ENCODE peak calls at places on chromosomes 7 and 10, in nine cellular contexts. P is prostate gland, E is uterus, U is endodermal cell, Y is GM23338, M is right lobe of liver, X is BE2C, D is GM12878, I is spleen. Z is an unnamed sample.

GRCh38 chr7:18123508-18124239 is 96.0 kb upstream of the PRPS1L1 start:
- DNase-seq in P (no peak), E (no peak), U (no peak), Y (no peak), M (no peak), X (no peak), D (no peak), I (no peak), Z (no peak)

GRCh38 chr10:16967866-16968721 is 150.9 kb upstream of the RSU1 start:
- DNase-seq in P (no peak), E (no peak), U (peak; percentile 76), Y (peak; percentile 68), M (no peak), X (no peak), D (no peak), I (no peak), Z (peak; percentile 87)

GRCh38 chr10:129332476-129332875 is 134.6 kb upstream of the MGMT start:
- DNase-seq in P (no peak), E (no peak), U (peak; percentile 89), Y (peak; percentile 90), M (no peak), X (peak; percentile 54), D (no peak), I (no peak), Z (no peak)

GRCh38 chr10:119501690-119502089 is 40.8 kb downstream of the RGS10 start:
- DNase-seq in P (no peak), E (no peak), U (no peak), Y (no peak), M (no peak), X (no peak), D (no peak), I (peak; percentile 30), Z (no peak)

GRCh38 chr10:77531441-77532001 is 106.1 kb downstream of the KCNMA1 start:
- DNase-seq in P (no peak), E (no peak), U (no peak), Y (no peak), M (peak; percentile 54), X (peak; percentile 66), D (no peak), I (no peak), Z (peak; percentile 79)

GRCh38 chr10:79023489-79024162 is 45.1 kb upstream of the ZMIZ1 start:
- DNase-seq in P (no peak), E (peak; percentile 55), U (peak; percentile 32), Y (no peak), M (peak; percentile 84), X (no peak), D (no peak), I (peak; percentile 39), Z (no peak)

GRCh38 chr7:30430300-30430699 is 48.3 kb downstream of the NOD1 start:
- DNase-seq in P (peak; percentile 45), E (no peak), U (no peak), Y (no peak), M (no peak), X (no peak), D (no peak), I (no peak), Z (no peak)

GRCh38 chr10:87068281-87068680 is 26.4 kb downstream of the GLUD1 start:
- DNase-seq in P (no peak), E (no peak), U (no peak), Y (no peak), M (no peak), X (no peak), D (no peak), I (no peak), Z (no peak)

GRCh38 chr10:101616415-101617101 is 28.4 kb downstream of the DPCD start:
- DNase-seq in P (no peak), E (no peak), U (peak; percentile 52), Y (peak; percentile 29), M (no peak), X (peak; percentile 69), D (no peak), I (peak; percentile 41), Z (no peak)

GRCh38 chr10:101618871-101619270 is 30.8 kb downstream of the DPCD start:
- DNase-seq in P (no peak), E (no peak), U (no peak), Y (no peak), M (no peak), X (no peak), D (no peak), I (peak; percentile 25), Z (no peak)

GRCh38 chr10:101615760-101616116 is 27.6 kb downstream of the DPCD start:
- DNase-seq in P (no peak), E (no peak), U (no peak), Y (no peak), M (no peak), X (no peak), D (no peak), I (peak; percentile 29), Z (no peak)

GRCh38 chr10:101617824-101618568 is 29.9 kb downstream of the DPCD start:
- DNase-seq in P (no peak), E (no peak), U (no peak), Y (no peak), M (no peak), X (no peak), D (no peak), I (peak; percentile 48), Z (no peak)

DNA sequence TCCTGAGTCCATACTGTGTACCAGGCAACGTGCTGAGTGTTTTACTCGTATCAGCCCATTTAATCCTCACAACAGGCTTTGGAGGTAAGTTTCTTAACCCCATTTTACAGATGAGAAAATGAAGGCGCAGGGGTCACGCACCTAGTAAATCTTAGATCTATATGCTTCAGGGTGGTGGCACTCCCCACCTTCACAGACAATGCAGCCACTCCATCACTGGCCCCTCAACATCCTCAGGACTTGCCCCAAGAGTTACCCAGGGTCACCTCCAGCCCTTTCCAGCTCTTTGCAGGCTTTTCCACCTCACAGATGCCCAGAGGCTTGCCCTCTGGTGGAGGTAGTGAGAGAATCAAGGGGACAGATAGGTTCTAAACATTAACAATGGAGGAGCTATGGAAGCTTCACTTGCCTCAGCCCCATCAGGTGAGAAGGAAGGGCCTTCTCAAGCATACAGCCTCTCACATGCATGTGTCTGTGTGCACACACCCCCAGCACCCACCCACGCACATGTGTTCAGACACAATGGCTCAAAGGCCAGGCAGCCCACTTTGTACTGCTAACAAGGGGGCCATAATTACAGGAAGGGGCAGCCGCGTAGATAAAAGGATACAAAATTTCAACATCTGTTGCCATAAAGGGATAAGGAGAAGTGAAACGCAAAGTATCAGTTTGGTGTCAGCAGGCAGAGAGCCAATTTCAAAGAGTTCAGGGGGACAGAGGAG is 29.1 kb downstream of the DPCD start:
- DNase-seq in P (no peak), E (no peak), U (peak; percentile 77), Y (peak; percentile 49), M (no peak), X (no peak), D (peak; percentile 33), I (peak; percentile 55), Z (no peak)
- H3K4me3 ChIP-seq in P (no peak overlapping the region), E (no peak overlapping the region), U (no peak overlapping the region), Y (no peak overlapping the region), M (no peak overlapping the region), X (no peak overlapping the region), D (no peak overlapping the region), I (no peak overlapping the region), Z (no peak overlapping the region)

DNA sequence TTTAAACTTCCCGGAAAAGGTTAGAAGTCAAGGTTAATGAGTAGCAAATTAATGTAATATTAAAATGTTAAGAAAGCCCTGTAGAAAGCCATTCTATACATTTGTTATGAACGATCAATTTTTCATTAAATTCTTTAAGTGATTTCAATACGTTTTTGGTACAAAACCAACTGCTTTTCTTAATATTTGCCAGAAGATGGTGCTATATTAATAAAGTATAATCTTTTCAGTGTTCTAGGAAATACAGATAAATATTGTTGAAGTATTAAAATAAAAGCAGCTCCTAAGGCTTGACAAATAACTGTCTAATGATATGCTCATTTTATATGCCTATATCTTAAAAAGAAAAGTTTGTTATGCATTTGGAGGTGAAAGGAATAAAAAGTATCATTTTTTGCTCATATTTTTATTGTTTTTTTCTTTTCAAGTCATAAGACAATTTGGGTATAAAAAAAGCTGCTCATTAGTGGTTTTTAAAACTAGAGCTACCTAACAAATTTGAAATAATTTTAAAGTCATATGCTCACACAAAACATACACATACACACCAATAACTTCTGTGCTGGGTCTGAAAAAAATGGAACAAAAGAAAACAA is 130.3 kb upstream of the POT1 start:
- DNase-seq in P (no peak), E (no peak), U (no peak), Y (no peak), M (no peak), X (no peak), D (no peak), I (no peak), Z (no peak)
- TF ChIP-seq CTCF in P (no peak), E (no peak), U (peak; percentile 53), Y (peak; percentile 62), M (peak; percentile 45), X (peak; percentile 27), D (peak; percentile 24), I (peak; percentile 24), Z (peak; percentile 28)

DNA sequence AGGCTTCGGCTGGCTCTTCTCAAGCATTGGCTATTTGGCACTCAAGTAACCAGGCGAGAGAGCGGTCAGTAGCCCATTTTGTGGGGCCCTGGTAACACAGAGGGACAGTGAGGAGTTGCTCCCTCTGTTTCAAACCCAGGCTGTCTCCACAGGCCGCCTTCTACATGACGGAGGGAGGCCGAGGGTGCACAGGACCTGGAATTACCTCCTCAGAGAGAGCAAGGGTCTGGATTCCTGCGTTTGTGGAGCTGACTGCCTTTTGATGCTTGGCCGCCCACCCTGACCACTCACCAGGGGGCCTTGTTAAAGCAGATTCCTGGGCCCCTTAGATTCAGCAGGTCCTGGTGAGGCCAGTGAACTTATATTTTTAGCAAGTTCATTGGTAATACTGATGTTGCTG is 12.3 kb downstream of the UPP1 start:
- DNase-seq in P (no peak), E (no peak), U (peak; percentile 28), Y (no peak), M (no peak), X (no peak), D (no peak), I (no peak), Z (no peak)
- H3K36me3 ChIP-seq in P (no peaks in the 10 kb centered on the region), E (no peaks in the 10 kb centered on the region), U (peaks cover 96% of the 10 kb centered on the region), Y (peaks cover 22% of the 10 kb centered on the region), M (peaks cover 8% of the 10 kb centered on the region), X (peaks cover 2% of the 10 kb centered on the region), D (no peaks in the 10 kb centered on the region), I (peaks cover 63% of the 10 kb centered on the region), Z (peaks cover 2% of the 10 kb centered on the region)

GRCh38 chr7:1511829-1512422 is 7.7 kb upstream of the INTS1 start:
- DNase-seq in P (no peak), E (no peak), U (no peak), Y (no peak), M (no peak), X (no peak), D (no peak), I (peak; percentile 78), Z (no peak)

GRCh38 chr7:1514407-1514806 is 10.2 kb upstream of the INTS1 start:
- DNase-seq in P (no peak), E (no peak), U (no peak), Y (no peak), M (no peak), X (no peak), D (no peak), I (no peak), Z (no peak)

GRCh38 chr7:1512781-1513656 is 8.8 kb upstream of the INTS1 start:
- DNase-seq in P (no peak), E (peak; percentile 55), U (no peak), Y (no peak), M (peak; percentile 55), X (peak; percentile 15), D (no peak), I (peak; percentile 91), Z (no peak)

GRCh38 chr7:1514993-1515392 is 10.8 kb upstream of the INTS1 start:
- DNase-seq in P (no peak), E (no peak), U (no peak), Y (no peak), M (no peak), X (no peak), D (no peak), I (no peak), Z (no peak)

DNA sequence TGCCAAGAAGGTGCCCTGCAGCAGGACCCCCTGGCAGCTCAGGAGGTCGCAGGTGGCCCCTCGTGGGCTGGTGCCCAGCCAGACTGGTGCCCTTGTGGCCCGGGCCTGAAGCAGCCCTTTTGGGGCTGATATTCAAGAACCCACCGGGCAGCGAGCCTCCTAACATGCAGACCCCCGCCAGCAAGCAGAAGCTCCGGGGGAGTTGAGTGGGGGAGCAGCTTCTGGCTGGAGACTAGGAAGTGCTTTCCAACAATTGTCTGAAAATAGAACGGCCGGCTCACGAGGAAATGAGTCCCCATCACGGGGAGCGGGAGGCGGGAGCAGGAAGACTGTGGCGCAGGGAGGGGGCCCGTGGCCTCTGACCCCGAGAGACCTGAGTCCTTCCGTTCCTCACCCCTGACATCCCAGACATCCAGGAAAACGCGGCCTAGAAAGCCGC is 9.5 kb upstream of the INTS1 start:
- DNase-seq in P (no peak), E (peak; percentile 47), U (no peak), Y (no peak), M (peak; percentile 65), X (peak; percentile 9), D (no peak), I (no peak), Z (no peak)
- H3K4me3 ChIP-seq in P (no peak overlapping the region), E (no peak overlapping the region), U (no peak overlapping the region), Y (no peak overlapping the region), M (no peak overlapping the region), X (no peak overlapping the region), D (no peak overlapping the region), I (no peak overlapping the region), Z (no peak overlapping the region)

Z was measured in kidney epithelial cell.